ENCODE peak calls at places on chromosomes 13 and 19, in seven cellular contexts. One of them, this sample, is unnamed.

GRCh38 chr13:18956473-18957078 is 225.0 kb downstream of the TUBA3C start:
- DNase-seq in NCI-H2081: no peak
- DNase-seq in GM23248: no peak
- DNase-seq in neuronal stem cell: no peak
- DNase-seq in anterior cingulate cortex: no peak
- DNase-seq in stimulated activated naive CD8-positive, alpha-beta T cell treated with anti-CD3 and anti-CD28 coated beads, Interleukin-15, amount 100 ng/mL, for 72 hours: no peak
- DNase-seq in choroid plexus epithelial cell: no peak
- DNase-seq in this sample: no peak

GRCh38 chr19:51097166-51097736 is 11.0 kb downstream of the CTU1 start:
- DNase-seq in GM23248: peak; percentile 66
- DNase-seq in stimulated activated naive CD8-positive, alpha-beta T cell treated with anti-CD3 and anti-CD28 coated beads, Interleukin-15, amount 100 ng/mL, for 72 hours: peak; percentile 63
- DNase-seq in neuronal stem cell: peak; percentile 42
- DNase-seq in anterior cingulate cortex: peak; percentile 28
- DNase-seq in choroid plexus epithelial cell: peak; percentile 71
- DNase-seq in NCI-H2081: peak; percentile 27
- DNase-seq in this sample: peak; percentile 66

GRCh38 chr19:16825312-16826168 is 3.7 kb upstream of the SIN3B start:
- DNase-seq in anterior cingulate cortex: peak; percentile 23
- DNase-seq in neuronal stem cell: no peak
- DNase-seq in choroid plexus epithelial cell: peak; percentile 85
- DNase-seq in GM23248: peak; percentile 68
- DNase-seq in NCI-H2081: no peak
- DNase-seq in stimulated activated naive CD8-positive, alpha-beta T cell treated with anti-CD3 and anti-CD28 coated beads, Interleukin-15, amount 100 ng/mL, for 72 hours: no peak
- DNase-seq in this sample: peak; percentile 73

GRCh38 chr13:113951246-113951999 is 22.5 kb downstream of the C13orf46 start:
- DNase-seq in NCI-H2081: no peak
- DNase-seq in anterior cingulate cortex: peak; percentile 67
- DNase-seq in stimulated activated naive CD8-positive, alpha-beta T cell treated with anti-CD3 and anti-CD28 coated beads, Interleukin-15, amount 100 ng/mL, for 72 hours: peak; percentile 66
- DNase-seq in choroid plexus epithelial cell: peak; percentile 83
- DNase-seq in neuronal stem cell: peak; percentile 43
- DNase-seq in GM23248: peak; percentile 80
- DNase-seq in this sample: peak; percentile 79

GRCh38 chr13:56187331-56187730 is 953.4 kb upstream of the PRR20A start:
- DNase-seq in neuronal stem cell: no peak
- DNase-seq in choroid plexus epithelial cell: no peak
- DNase-seq in GM23248: no peak
- DNase-seq in anterior cingulate cortex: no peak
- DNase-seq in NCI-H2081: no peak
- DNase-seq in stimulated activated naive CD8-positive, alpha-beta T cell treated with anti-CD3 and anti-CD28 coated beads, Interleukin-15, amount 100 ng/mL, for 72 hours: no peak
- DNase-seq in this sample: no peak

GRCh38 chr19:38741670-38742069 is 2.6 kb downstream of the CAPN12 start:
- DNase-seq in choroid plexus epithelial cell: no peak
- DNase-seq in neuronal stem cell: no peak
- DNase-seq in anterior cingulate cortex: no peak
- DNase-seq in NCI-H2081: no peak
- DNase-seq in GM23248: no peak
- DNase-seq in stimulated activated naive CD8-positive, alpha-beta T cell treated with anti-CD3 and anti-CD28 coated beads, Interleukin-15, amount 100 ng/mL, for 72 hours: no peak
- DNase-seq in this sample: no peak

GRCh38 chr13:74197686-74198085 is 63.5 kb upstream of the KLF12 start:
- DNase-seq in anterior cingulate cortex: no peak
- DNase-seq in stimulated activated naive CD8-positive, alpha-beta T cell treated with anti-CD3 and anti-CD28 coated beads, Interleukin-15, amount 100 ng/mL, for 72 hours: no peak
- DNase-seq in NCI-H2081: no peak
- DNase-seq in choroid plexus epithelial cell: no peak
- DNase-seq in GM23248: no peak
- DNase-seq in neuronal stem cell: no peak
- DNase-seq in this sample: no peak

GRCh38 chr19:20664917-20665781 is 3.8 kb upstream of the ZNF626 start:
- DNase-seq in GM23248: peak; percentile 35
- DNase-seq in NCI-H2081: no peak
- DNase-seq in neuronal stem cell: peak; percentile 24
- DNase-seq in stimulated activated naive CD8-positive, alpha-beta T cell treated with anti-CD3 and anti-CD28 coated beads, Interleukin-15, amount 100 ng/mL, for 72 hours: no peak
- DNase-seq in anterior cingulate cortex: peak; percentile 16
- DNase-seq in choroid plexus epithelial cell: peak; percentile 44
- DNase-seq in this sample: peak; percentile 34

GRCh38 chr13:103222683-103223082 is 156.5 kb upstream of the SLC10A2 start:
- DNase-seq in neuronal stem cell: no peak
- DNase-seq in choroid plexus epithelial cell: no peak
- DNase-seq in stimulated activated naive CD8-positive, alpha-beta T cell treated with anti-CD3 and anti-CD28 coated beads, Interleukin-15, amount 100 ng/mL, for 72 hours: no peak
- DNase-seq in anterior cingulate cortex: no peak
- DNase-seq in NCI-H2081: no peak
- DNase-seq in GM23248: no peak
- DNase-seq in this sample: no peak

GRCh38 chr13:100382787-100383186 is 205.8 kb downstream of the GGACT start:
- DNase-seq in stimulated activated naive CD8-positive, alpha-beta T cell treated with anti-CD3 and anti-CD28 coated beads, Interleukin-15, amount 100 ng/mL, for 72 hours: no peak
- DNase-seq in neuronal stem cell: no peak
- DNase-seq in GM23248: peak; percentile 46
- DNase-seq in choroid plexus epithelial cell: peak; percentile 69
- DNase-seq in NCI-H2081: no peak
- DNase-seq in anterior cingulate cortex: no peak
- DNase-seq in this sample: peak; percentile 32

GRCh38 chr19:18317998-18318800 is 4.7 kb downstream of the LSM4 start:
- DNase-seq in anterior cingulate cortex: no peak
- DNase-seq in GM23248: no peak
- DNase-seq in choroid plexus epithelial cell: no peak
- DNase-seq in neuronal stem cell: no peak
- DNase-seq in stimulated activated naive CD8-positive, alpha-beta T cell treated with anti-CD3 and anti-CD28 coated beads, Interleukin-15, amount 100 ng/mL, for 72 hours: peak; percentile 65
- DNase-seq in NCI-H2081: no peak
- DNase-seq in this sample: no peak

GRCh38 chr13:114152831-114153371 is 20.5 kb upstream of the RASA3 start:
- DNase-seq in NCI-H2081: no peak
- DNase-seq in choroid plexus epithelial cell: peak; percentile 69
- DNase-seq in neuronal stem cell: no peak
- DNase-seq in GM23248: peak; percentile 12
- DNase-seq in anterior cingulate cortex: peak; percentile 20
- DNase-seq in stimulated activated naive CD8-positive, alpha-beta T cell treated with anti-CD3 and anti-CD28 coated beads, Interleukin-15, amount 100 ng/mL, for 72 hours: no peak
- DNase-seq in this sample: no peak

GRCh38 chr19:1069009-1069779 is 2.2 kb downstream of the ARHGAP45 start:
- DNase-seq in stimulated activated naive CD8-positive, alpha-beta T cell treated with anti-CD3 and anti-CD28 coated beads, Interleukin-15, amount 100 ng/mL, for 72 hours: peak; percentile 74
- DNase-seq in choroid plexus epithelial cell: no peak
- DNase-seq in neuronal stem cell: no peak
- DNase-seq in NCI-H2081: no peak
- DNase-seq in anterior cingulate cortex: peak; percentile 31
- DNase-seq in GM23248: no peak
- DNase-seq in this sample: no peak

This sample was measured in cardiac fibroblast.